ENCODE peak calls at places on chromosomes 1 and 21, in seven cellular contexts. O, X, C, Y, P, V and N are unnamed samples.

GRCh38 chr1:227429447-227430359 is 111.4 kb upstream of the CDC42BPA start:
- DNase-seq in P (no peak), C (peak; percentile 11), V (no peak), Y (no peak), X (no peak), O (no peak), N (no peak)

GRCh38 chr1:98881911-98882310 is 122.8 kb downstream of the PLPPR5 start:
- DNase-seq in C (no peak), X (no peak), P (no peak), O (no peak), V (no peak), Y (no peak), N (no peak)

GRCh38 chr1:158809862-158810261 is 21.3 kb upstream of the MNDA start:
- DNase-seq in X (no peak), O (no peak), Y (no peak), P (no peak), C (no peak), V (no peak), N (no peak)

GRCh38 chr21:31193761-31194160 is 150.3 kb downstream of the TIAM1 start:
- DNase-seq in O (no peak), V (no peak), Y (no peak), P (no peak), X (no peak), C (no peak), N (no peak)

GRCh38 chr1:119582801-119583200 is 65.3 kb downstream of the ZNF697 start:
- DNase-seq in C (peak; percentile 17), O (no peak), X (peak; percentile 63), V (peak; percentile 29), Y (peak; percentile 38), P (no peak), N (peak; percentile 87)

GRCh38 chr1:26540346-26540745 is 10.8 kb downstream of the RPS6KA1 start:
- DNase-seq in V (no peak), C (no peak), Y (peak; percentile 52), P (no peak), X (no peak), O (no peak), N (no peak)

GRCh38 chr1:109807822-109808680 is 44.3 kb upstream of the EPS8L3 start:
- DNase-seq in V (no peak), O (no peak), Y (no peak), C (no peak), X (peak; percentile 40), P (no peak), N (no peak)

GRCh38 chr1:118325545-118326225 is 140.7 kb upstream of the SPAG17 start:
- DNase-seq in Y (no peak), O (no peak), C (no peak), V (no peak), X (no peak), P (no peak), N (no peak)

GRCh38 chr1:46246548-46247432 is 773 bp upstream of the RAD54L start:
- DNase-seq in Y (peak; percentile 89), V (peak; percentile 44), X (no peak), O (no peak), C (no peak), P (no peak), N (peak; percentile 86)

GRCh38 chr1:41474490-41475271 is 9.8 kb downstream of the EDN2 start:
- DNase-seq in P (peak; percentile 63), C (no peak), O (peak; percentile 83), V (no peak), X (no peak), Y (no peak), N (no peak)

GRCh38 chr1:47533176-47534039 is 95.6 kb downstream of the FOXD2 start:
- DNase-seq in C (peak; percentile 14), P (no peak), Y (peak; percentile 35), X (no peak), O (no peak), V (peak; percentile 44), N (no peak)

GRCh38 chr1:227947678-227948492 is at the start of gene WNT9A:
- DNase-seq in P (peak; percentile 73), V (peak; percentile 58), C (no peak), Y (no peak), O (peak; percentile 81), X (peak; percentile 51), N (peak; percentile 84)

GRCh38 chr1:56028244-56028643 is 551.1 kb downstream of the PLPP3 start:
- DNase-seq in P (no peak), Y (no peak), V (no peak), O (no peak), C (no peak), X (no peak), N (no peak)

DNA sequence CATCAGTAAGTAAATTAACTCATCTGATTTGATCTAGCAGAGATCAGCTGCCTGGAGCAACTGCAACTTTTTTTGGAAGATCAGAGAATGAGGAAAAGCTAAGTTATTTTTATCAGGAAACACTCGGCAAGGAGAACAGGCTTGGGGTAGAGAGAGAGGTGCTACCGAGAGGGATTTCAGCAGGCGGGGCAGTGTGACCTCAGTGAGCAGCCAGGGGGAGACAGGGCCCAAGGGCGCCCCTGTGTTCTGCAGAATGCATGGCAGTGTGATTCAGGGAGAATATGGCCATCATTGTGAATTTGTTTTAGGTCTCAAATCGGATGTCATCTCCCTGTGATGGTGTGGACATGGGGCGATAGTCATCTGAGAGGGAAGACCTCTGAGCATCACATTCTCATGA is 484.1 kb upstream of the VAMP3 start:
- DNase-seq in V (no peak), P (no peak), Y (no peak), O (no peak), X (no peak), C (no peak), N (peak; percentile 63)
- TF ChIP-seq CTCF in V (no peak), P (no peak), Y (no peak), O (no peak), X (no peak), C (no peak), N (no peak)

GRCh38 chr1:1273152-1273534 is 511 bp downstream of the UBE2J2 start:
- DNase-seq in C (no peak), X (no peak), Y (no peak), O (peak; percentile 80), P (peak; percentile 66), V (no peak), N (no peak)
- TF ChIP-seq CTCF in C (no peak), X (no peak), Y (no peak), O (no peak), P (no peak), V (no peak), N (no peak)

DNA sequence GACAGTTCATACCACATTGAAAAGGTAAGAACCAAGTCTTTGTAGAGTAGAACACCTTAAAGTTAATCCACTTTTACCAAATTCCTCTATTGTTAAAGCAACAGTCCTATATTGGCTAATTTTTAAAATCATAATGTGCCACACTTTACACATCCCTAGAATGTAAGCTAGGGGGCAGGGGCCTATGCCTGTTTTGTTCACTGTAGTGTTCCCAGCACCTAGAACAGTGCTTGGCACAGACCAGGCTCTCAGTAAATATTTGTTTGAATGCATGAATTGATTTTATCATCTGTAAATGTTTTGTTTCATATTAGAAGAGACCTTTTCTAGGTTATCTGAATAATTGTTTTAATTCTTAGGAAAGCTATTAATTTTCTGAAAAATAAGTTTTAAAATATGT is 9.1 kb downstream of the SMAP2 start:
- DNase-seq in O (no peak), Y (no peak), P (no peak), V (no peak), C (no peak), X (peak; percentile 54), N (no peak)
- TF ChIP-seq CTCF in O (no peak), Y (peak; percentile 27), P (no peak), V (no peak), C (no peak), X (no peak), N (no peak)

GRCh38 chr1:231418101-231418740 is 3.9 kb downstream of the EGLN1 start:
- DNase-seq in Y (no peak), O (no peak), X (no peak), C (no peak), P (no peak), V (no peak), N (no peak)

GRCh38 chr1:231417503-231417902 is 4.6 kb downstream of the EGLN1 start:
- DNase-seq in Y (no peak), C (no peak), O (no peak), P (no peak), X (no peak), V (no peak), N (no peak)

GRCh38 chr1:231419738-231420298 is 2.3 kb downstream of the EGLN1 start:
- DNase-seq in C (no peak), P (no peak), V (no peak), O (no peak), Y (no peak), X (no peak), N (no peak)

GRCh38 chr1:231419147-231419546 is 2.9 kb downstream of the EGLN1 start:
- DNase-seq in Y (no peak), P (no peak), C (no peak), X (no peak), V (no peak), O (no peak), N (no peak)

DNA sequence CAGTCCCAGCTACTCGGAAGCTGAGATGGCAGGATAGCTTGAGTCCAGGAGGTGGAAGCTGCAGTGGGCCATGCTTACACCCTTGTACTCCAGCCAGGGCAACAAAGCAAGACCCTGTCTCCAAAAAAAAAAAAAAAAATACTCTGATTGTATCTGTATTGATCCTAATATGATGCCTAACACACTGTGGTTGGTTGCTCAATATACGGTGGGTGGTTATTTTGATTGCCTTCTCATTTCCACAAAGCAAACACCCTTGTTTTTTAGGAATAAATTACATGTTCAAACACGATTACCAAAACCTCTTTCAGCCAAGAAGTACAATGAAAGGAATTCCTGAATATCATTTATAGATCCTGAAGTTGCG is 3.4 kb downstream of the EGLN1 start:
- DNase-seq in O (no peak), X (no peak), Y (no peak), P (no peak), C (no peak), V (no peak), N (no peak)
- TF ChIP-seq CTCF in O (no peak), X (no peak), Y (no peak), P (no peak), C (no peak), V (no peak), N (no peak)

DNA sequence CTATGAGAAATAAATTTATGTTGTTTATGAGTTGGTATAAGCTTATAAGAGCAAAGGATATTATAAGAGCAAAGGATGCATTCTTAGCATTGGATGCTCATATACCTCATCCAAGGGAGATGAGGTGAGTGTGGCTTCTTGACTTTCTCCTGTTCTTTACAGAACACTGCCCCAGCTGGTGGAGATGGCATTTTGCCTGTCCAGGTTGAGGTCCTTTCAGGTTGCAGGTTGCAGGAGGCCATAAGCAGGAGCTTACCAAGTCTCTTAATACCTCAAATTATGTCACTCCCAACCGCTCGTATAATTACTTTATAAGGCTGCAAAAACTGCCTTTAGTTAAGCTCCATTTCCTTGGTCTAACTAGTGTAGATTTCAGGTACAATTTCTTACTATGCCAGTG is 66.7 kb downstream of the RPE65 start:
- DNase-seq in P (no peak), V (no peak), X (no peak), Y (no peak), O (no peak), C (no peak), N (no peak)
- TF ChIP-seq CTCF in P (no peak), V (no peak), X (no peak), Y (no peak), O (no peak), C (no peak), N (no peak)

GRCh38 chr1:59188413-59189213 is 108.3 kb upstream of the FGGY start:
- DNase-seq in O (no peak), C (no peak), Y (no peak), P (no peak), X (no peak), V (no peak), N (no peak)
- TF ChIP-seq CTCF in O (no peak), C (no peak), Y (no peak), P (no peak), X (no peak), V (no peak), N (no peak)